ENCODE peak calls at places on chromosomes 5 and 9, in four cellular contexts. R is HepG2, C is K562, O is H1. G is an unnamed sample.

GRCh38 chr9:134351777-134352176 is 25.5 kb downstream of the RXRA start:
- DNase-seq in R (no peak), C (no peak), O (no peak), G (no peak)

GRCh38 chr5:139592289-139592688 is 31.1 kb downstream of the UBE2D2 start:
- DNase-seq in R (no peak), O (no peak), C (no peak), G (no peak)

GRCh38 chr5:757931-758697 is 26.4 kb downstream of the ZDHHC11B start:
- DNase-seq in R (peak; percentile 74), C (no peak), O (peak; percentile 61), G (no peak)

GRCh38 chr5:175681045-175681974 is 23.4 kb downstream of the HRH2 start:
- DNase-seq in O (no peak), C (no peak), R (no peak), G (no peak)

GRCh38 chr9:89410709-89411111 is 87.2 kb downstream of the SEMA4D start:
- DNase-seq in O (no peak), C (no peak), R (no peak), G (no peak)

GRCh38 chr5:109964136-109964535 is 274.4 kb downstream of the MAN2A1 start:
- DNase-seq in O (no peak), C (no peak), R (no peak), G (no peak)

GRCh38 chr5:133497608-133498348 is 114.6 kb downstream of the FSTL4 start:
- DNase-seq in O (peak; percentile 16), C (no peak), R (no peak), G (no peak)

GRCh38 chr9:122453677-122454135 is 24.0 kb downstream of the OR1J1 start:
- DNase-seq in O (no peak), C (no peak), R (no peak), G (no peak)

GRCh38 chr5:57302164-57302563 is 128.3 kb downstream of the GPBP1 start:
- DNase-seq in C (no peak), R (peak; percentile 28), O (no peak), G (peak; percentile 93)

GRCh38 chr9:128093016-128093415 is 25.0 kb downstream of the SLC25A25 start:
- DNase-seq in C (no peak), O (no peak), R (no peak), G (no peak)

GRCh38 chr5:150082889-150083288 is 3.5 kb downstream of the CSF1R start:
- DNase-seq in C (no peak), R (no peak), O (peak; percentile 37), G (no peak)

GRCh38 chr5:79561525-79561893 is 47.6 kb upstream of the HOMER1 start:
- DNase-seq in R (no peak), O (no peak), C (no peak), G (no peak)

GRCh38 chr9:131809941-131810344 is 70.1 kb upstream of the RAPGEF1 start:
- DNase-seq in O (no peak), C (no peak), R (no peak), G (no peak)

GRCh38 chr9:125428060-125428481 is 166.4 kb downstream of the GAPVD1 start:
- DNase-seq in C (peak; percentile 92), R (no peak), O (peak; percentile 84), G (peak; percentile 28)

GRCh38 chr9:136327313-136327971 is at the start of gene GPSM1:
- DNase-seq in O (no peak), R (no peak), C (peak; percentile 95), G (no peak)

GRCh38 chr9:3337515-3337914 is 188.3 kb downstream of the RFX3 start:
- DNase-seq in C (no peak), O (no peak), R (no peak), G (peak; percentile 22)

GRCh38 chr5:56360816-56361215 is 127.7 kb upstream of the ANKRD55 start:
- DNase-seq in O (no peak), C (no peak), R (no peak), G (no peak)

GRCh38 chr5:139708877-139709586 is 60.9 kb downstream of the CXXC5 start:
- DNase-seq in C (peak; percentile 93), O (no peak), R (peak; percentile 75), G (no peak)

GRCh38 chr9:133773889-133774655 is 35.9 kb upstream of the SARDH start:
- DNase-seq in C (no peak), R (no peak), O (no peak), G (no peak)

GRCh38 chr5:129097498-129098296 is 3.1 kb downstream of the ISOC1 start:
- DNase-seq in C (no peak), O (no peak), R (no peak), G (no peak)

GRCh38 chr5:170865622-170866021 is 3.8 kb downstream of the RANBP17 start:
- DNase-seq in R (no peak), O (no peak), C (no peak), G (no peak)

GRCh38 chr9:79611091-79611614 is 39.4 kb downstream of the TLE4 start:
- DNase-seq in C (no peak), O (no peak), R (no peak), G (no peak)

GRCh38 chr5:179902763-179903158 is 4.9 kb downstream of the TBC1D9B start:
- DNase-seq in O (no peak), R (no peak), C (no peak), G (no peak)

GRCh38 chr5:160852049-160852448 is at the start of gene ATP10B:
- DNase-seq in C (no peak), O (no peak), R (no peak), G (no peak)
- TF ChIP-seq FOSL1 in C (no peak), O (no peak), R (no peak), G (no peak)

GRCh38 chr9:1599961-1600360 is 415.2 kb upstream of the SMARCA2 start:
- DNase-seq in O (no peak), C (no peak), R (no peak), G (no peak)

GRCh38 chr9:1606253-1606652 is 408.9 kb upstream of the SMARCA2 start:
- DNase-seq in R (no peak), C (no peak), O (no peak), G (no peak)

GRCh38 chr9:1604942-1605560 is 410.1 kb upstream of the SMARCA2 start:
- DNase-seq in O (no peak), C (no peak), R (peak; percentile 25), G (no peak)
- TF ChIP-seq FOSL1 in O (no peak), C (no peak), R (no peak), G (no peak)

GRCh38 chr5:165286692-165287091 is 1781.3 kb downstream of the MAT2B start:
- DNase-seq in C (no peak), R (no peak), O (no peak), G (no peak)

GRCh38 chr5:165290535-165290934 is 1785.1 kb downstream of the MAT2B start:
- DNase-seq in C (no peak), R (no peak), O (no peak), G (no peak)
- TF ChIP-seq FOSL1 in C (no peak), R (no peak), O (no peak), G (no peak)

GRCh38 chr5:177498013-177498847 is 826 bp upstream of the PDLIM7 start:
- DNase-seq in C (peak; percentile 42), R (peak; percentile 24), O (no peak), G (no peak)
- TF ChIP-seq FOSL1 in C (no peak), R (no peak), O (no peak), G (no peak)

DNA sequence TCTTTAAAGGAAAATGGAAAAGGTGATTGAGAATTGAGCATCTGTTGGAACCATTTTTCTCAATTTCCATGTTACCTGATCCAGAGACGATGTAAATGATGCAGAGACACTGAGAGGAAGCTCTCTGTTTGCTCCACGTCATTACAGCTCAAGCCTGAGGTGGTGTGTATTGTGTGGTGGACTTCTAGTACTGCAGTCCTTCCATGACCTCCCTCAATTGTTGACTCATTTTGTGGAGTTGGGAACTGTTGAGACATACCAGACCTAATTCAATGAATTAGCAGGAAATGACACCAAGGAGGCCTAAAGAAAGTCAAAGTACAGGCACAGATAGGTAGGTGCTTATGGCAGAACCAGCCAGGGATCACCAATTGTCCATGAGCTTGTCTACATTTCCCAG is 15.6 kb upstream of the LVRN start:
- DNase-seq in R (no peak), C (no peak), O (no peak), G (no peak)
- TF ChIP-seq FOSL1 in R (no peak), C (no peak), O (no peak), G (no peak)

G was measured in HCT116.